ENCODE peak calls at places on chromosomes 16 and 17, in seven cellular contexts. O, M, R, W, T, C and U are unnamed samples.

GRCh38 chr17:61809816-61810392 is 53.4 kb downstream of the BRIP1 start:
- DNase-seq in O (peak; percentile 69), T (no peak), M (peak; percentile 62), C (no peak), W (no peak), R (no peak), U (no peak)

GRCh38 chr16:2486645-2487516 is 12.0 kb downstream of the TBC1D24 start:
- DNase-seq in M (no peak), W (peak; percentile 69), O (no peak), R (peak; percentile 69), T (peak; percentile 35), C (peak; percentile 77), U (no peak)

GRCh38 chr17:65332779-65333178 is 195.6 kb downstream of the RGS9 start:
- DNase-seq in R (no peak), O (no peak), W (no peak), C (no peak), M (peak; percentile 2), T (no peak), U (no peak)

GRCh38 chr17:75492555-75493168 is 22.7 kb downstream of the CASKIN2 start:
- DNase-seq in M (no peak), W (no peak), R (no peak), C (no peak), O (no peak), T (no peak), U (no peak)

GRCh38 chr16:73319747-73320146 is 271.8 kb upstream of the ZFHX3 start:
- DNase-seq in T (no peak), R (peak; percentile 29), W (no peak), C (no peak), O (no peak), M (no peak), U (peak; percentile 35)

GRCh38 chr17:79936661-79937434 is 97.6 kb upstream of the CBX4 start:
- DNase-seq in R (peak; percentile 56), W (no peak), O (no peak), M (no peak), C (no peak), T (no peak), U (no peak)

GRCh38 chr16:20410153-20410723 is 904 bp downstream of the ACSM5 start:
- DNase-seq in C (no peak), M (no peak), O (no peak), R (no peak), T (no peak), W (no peak), U (no peak)

GRCh38 chr16:86387461-86388440 is 122.6 kb upstream of the FOXF1 start:
- DNase-seq in O (no peak), C (peak; percentile 5), W (no peak), T (no peak), R (no peak), M (peak; percentile 100), U (no peak)

GRCh38 chr16:49515861-49516260 is 142.3 kb downstream of the C16orf78 start:
- DNase-seq in R (no peak), M (no peak), C (no peak), T (no peak), O (no peak), W (no peak), U (no peak)

GRCh38 chr17:82865996-82866395 is 26.2 kb upstream of the ZNF750 start:
- DNase-seq in C (no peak), O (no peak), W (no peak), T (no peak), M (no peak), R (no peak), U (no peak)

GRCh38 chr17:82019905-82020873 is 2.5 kb downstream of the CENPX start:
- DNase-seq in R (peak; percentile 86), O (peak; percentile 48), C (peak; percentile 86), T (no peak), M (peak; percentile 15), W (peak; percentile 53), U (peak; percentile 34)

GRCh38 chr16:30561212-30561816 is 3.1 kb upstream of the ZNF764 start:
- DNase-seq in M (no peak), R (no peak), W (no peak), T (no peak), O (no peak), C (peak; percentile 29), U (no peak)

GRCh38 chr17:76678330-76678729 is 32.4 kb downstream of the MXRA7 start:
- DNase-seq in M (no peak), O (no peak), W (peak; percentile 16), C (peak; percentile 15), T (no peak), R (no peak), U (no peak)

GRCh38 chr16:27984121-27984520 is 79.4 kb downstream of the GSG1L start:
- DNase-seq in W (no peak), M (no peak), O (no peak), C (no peak), R (no peak), T (no peak), U (no peak)

GRCh38 chr17:31321481-31321880 is at the start of gene EVI2A:
- DNase-seq in C (peak; percentile 72), W (peak; percentile 57), M (peak; percentile 89), T (peak; percentile 37), O (no peak), R (no peak), U (no peak)

GRCh38 chr16:88875703-88876234 is 9.3 kb upstream of the PABPN1L start:
- DNase-seq in C (no peak), M (no peak), O (no peak), W (no peak), R (no peak), T (no peak), U (no peak)

GRCh38 chr16:52611817-52612673 is 65.1 kb upstream of the TOX3 start:
- DNase-seq in C (no peak), R (no peak), M (no peak), W (no peak), T (no peak), O (no peak), U (peak; percentile 69)

GRCh38 chr17:81482673-81483072 is 29.9 kb downstream of the ACTG1 start:
- DNase-seq in W (no peak), C (no peak), O (no peak), T (no peak), R (no peak), M (no peak), U (no peak)

GRCh38 chr16:83701494-83701893 is 106.3 kb upstream of the HSBP1 start:
- DNase-seq in W (no peak), O (no peak), R (no peak), M (peak; percentile 51), C (peak; percentile 30), T (no peak), U (no peak)

GRCh38 chr17:3981455-3981854 is 17.2 kb upstream of the ATP2A3 start:
- DNase-seq in R (no peak), C (no peak), W (no peak), O (no peak), T (no peak), M (no peak), U (no peak)

GRCh38 chr16:4800290-4801041 is 2.0 kb downstream of the ROGDI start:
- DNase-seq in T (peak; percentile 80), O (no peak), C (no peak), M (no peak), W (no peak), R (peak; percentile 91), U (no peak)

GRCh38 chr17:58338907-58339774 is 10.5 kb upstream of the TSPOAP1 start:
- DNase-seq in W (no peak), O (no peak), M (peak; percentile 82), C (peak; percentile 87), R (peak; percentile 77), T (no peak), U (no peak)

GRCh38 chr17:44970136-44970737 is 2.1 kb upstream of the C1QL1 start:
- DNase-seq in C (peak; percentile 49), M (peak; percentile 31), R (peak; percentile 44), T (no peak), O (no peak), W (no peak), U (no peak)

GRCh38 chr16:62035115-62036092 is 834 bp downstream of the CDH8 start:
- DNase-seq in M (no peak), T (peak; percentile 57), R (no peak), O (no peak), W (no peak), C (no peak), U (peak; percentile 28)

GRCh38 chr17:44193326-44194084 is 6.2 kb downstream of the ATXN7L3 start:
- DNase-seq in T (no peak), O (no peak), M (no peak), W (no peak), C (no peak), R (no peak), U (no peak)

GRCh38 chr17:81867952-81868673 is 3.0 kb downstream of the ARHGDIA start:
- DNase-seq in W (no peak), R (no peak), T (no peak), O (no peak), C (peak; percentile 24), M (no peak), U (no peak)

GRCh38 chr17:45060824-45061605 is at the start of gene NMT1:
- DNase-seq in M (peak; percentile 99), R (peak; percentile 98), T (peak; percentile 97), O (peak; percentile 100), C (peak; percentile 93), W (peak; percentile 86), U (peak; percentile 99)

GRCh38 chr17:9206989-9207317 is 185.6 kb downstream of the NTN1 start:
- DNase-seq in R (no peak), M (no peak), T (no peak), W (no peak), C (no peak), O (no peak), U (no peak)

GRCh38 chr17:38418693-38419507 is 9.4 kb upstream of the ARHGAP23 start:
- DNase-seq in C (no peak), T (no peak), O (no peak), M (no peak), W (no peak), R (peak; percentile 45), U (peak; percentile 18)

GRCh38 chr16:4608704-4608980 is 6.0 kb downstream of the UBALD1 start:
- DNase-seq in R (no peak), T (no peak), W (no peak), O (no peak), C (no peak), M (no peak), U (no peak)

GRCh38 chr16:67936124-67936875 is at the start of gene PSMB10:
- DNase-seq in W (peak; percentile 37), O (no peak), M (peak; percentile 64), C (peak; percentile 61), R (peak; percentile 40), T (peak; percentile 44), U (peak; percentile 31)

GRCh38 chr17:48544356-48545021 is 420 bp downstream of the HOXB2 start:
- DNase-seq in T (no peak), O (peak; percentile 77), W (peak; percentile 23), C (peak; percentile 57), M (peak; percentile 94), R (no peak), U (peak; percentile 27)

GRCh38 chr17:50507871-50508572 is at the start of gene MYCBPAP:
- DNase-seq in C (peak; percentile 85), M (peak; percentile 80), W (peak; percentile 70), T (peak; percentile 62), R (peak; percentile 64), O (peak; percentile 67), U (no peak)

GRCh38 chr16:84396537-84397008 is 28.2 kb downstream of the ATP2C2 start:
- DNase-seq in M (peak; percentile 15), O (no peak), R (no peak), T (no peak), W (no peak), C (no peak), U (no peak)

GRCh38 chr17:49414271-49414621 is 436 bp downstream of the PHB1 start:
- DNase-seq in M (no peak), O (no peak), C (no peak), R (no peak), T (no peak), W (no peak), U (no peak)

GRCh38 chr16:24853830-24854229 is 8.1 kb downstream of the SLC5A11 start:
- DNase-seq in O (peak; percentile 24), R (peak; percentile 78), W (no peak), C (no peak), T (peak; percentile 84), M (peak; percentile 49), U (peak; percentile 15)

GRCh38 chr17:76957600-76958464 is 89.6 kb downstream of the MGAT5B start:
- DNase-seq in M (peak; percentile 32), O (no peak), R (no peak), C (no peak), T (no peak), W (no peak), U (no peak)